ENCODE peak calls at places on chromosome 22, in four cellular contexts. One of them, this sample, is unnamed.

GRCh38 chr22:45604239-45604711 is 67.4 kb upstream of the ATXN10 start:
- DNase-seq in Right ventricle myocardium superior: no peak
- DNase-seq in hypothalamus: no peak
- DNase-seq in stromal cell of bone marrow: no peak
- DNase-seq in this sample: no peak

GRCh38 chr22:23249506-23250423 is 69.5 kb downstream of the BCR start:
- DNase-seq in Right ventricle myocardium superior: no peak
- DNase-seq in hypothalamus: no peak
- DNase-seq in stromal cell of bone marrow: no peak
- DNase-seq in this sample: peak; percentile 55

GRCh38 chr22:17443413-17444203 is 74.3 kb downstream of the CECR2 start:
- DNase-seq in Right ventricle myocardium superior: no peak
- DNase-seq in hypothalamus: no peak
- DNase-seq in stromal cell of bone marrow: no peak
- DNase-seq in this sample: no peak

GRCh38 chr22:38270091-38270972 is 2.5 kb downstream of the TMEM184B start:
- DNase-seq in Right ventricle myocardium superior: no peak
- DNase-seq in hypothalamus: no peak
- DNase-seq in stromal cell of bone marrow: no peak
- DNase-seq in this sample: no peak

GRCh38 chr22:45112136-45112879 is 51.4 kb upstream of the NUP50 start:
- DNase-seq in Right ventricle myocardium superior: no peak
- DNase-seq in hypothalamus: no peak
- DNase-seq in stromal cell of bone marrow: peak; percentile 61
- DNase-seq in this sample: no peak

GRCh38 chr22:22005945-22006595 is 23.5 kb upstream of the TOP3B start:
- DNase-seq in Right ventricle myocardium superior: no peak
- DNase-seq in hypothalamus: no peak
- DNase-seq in stromal cell of bone marrow: no peak
- DNase-seq in this sample: no peak

GRCh38 chr22:30301995-30302809 is 12.9 kb upstream of the CASTOR1 start:
- DNase-seq in Right ventricle myocardium superior: peak; percentile 70
- DNase-seq in hypothalamus: no peak
- DNase-seq in stromal cell of bone marrow: peak; percentile 69
- DNase-seq in this sample: no peak

GRCh38 chr22:35539910-35540599 is 576 bp upstream of the RASD2 start:
- DNase-seq in Right ventricle myocardium superior: peak; percentile 73
- DNase-seq in hypothalamus: peak; percentile 19
- DNase-seq in stromal cell of bone marrow: no peak
- DNase-seq in this sample: no peak

GRCh38 chr22:30386960-30387848 is at the start of gene RNF215:
- DNase-seq in Right ventricle myocardium superior: peak; percentile 90
- DNase-seq in hypothalamus: peak; percentile 60
- DNase-seq in stromal cell of bone marrow: peak; percentile 54
- DNase-seq in this sample: peak; percentile 75

GRCh38 chr22:43228863-43229262 is 41.9 kb upstream of the TTLL12 start:
- DNase-seq in Right ventricle myocardium superior: no peak
- DNase-seq in hypothalamus: no peak
- DNase-seq in stromal cell of bone marrow: no peak
- DNase-seq in this sample: no peak

GRCh38 chr22:36160499-36160942 is at the start of gene APOL3:
- DNase-seq in Right ventricle myocardium superior: peak; percentile 87
- DNase-seq in hypothalamus: no peak
- DNase-seq in stromal cell of bone marrow: peak; percentile 73
- DNase-seq in this sample: no peak

GRCh38 chr22:35839811-35840739 is 122.4 kb downstream of the APOL5 start:
- DNase-seq in Right ventricle myocardium superior: peak; percentile 87
- DNase-seq in hypothalamus: no peak
- DNase-seq in stromal cell of bone marrow: peak; percentile 95
- DNase-seq in this sample: peak; percentile 52

GRCh38 chr22:33050614-33051230 is 7.5 kb downstream of the SYN3 start:
- DNase-seq in Right ventricle myocardium superior: no peak
- DNase-seq in hypothalamus: no peak
- DNase-seq in stromal cell of bone marrow: no peak
- DNase-seq in this sample: no peak

GRCh38 chr22:38471237-38471636 is 3.3 kb downstream of the KDELR3 start:
- DNase-seq in Right ventricle myocardium superior: no peak
- DNase-seq in hypothalamus: no peak
- DNase-seq in stromal cell of bone marrow: no peak
- DNase-seq in this sample: no peak

GRCh38 chr22:44309137-44309536 is 3.6 kb downstream of the SHISAL1 start:
- DNase-seq in Right ventricle myocardium superior: peak; percentile 57
- DNase-seq in hypothalamus: no peak
- DNase-seq in stromal cell of bone marrow: peak; percentile 96
- DNase-seq in this sample: no peak

GRCh38 chr22:20738394-20739089 is 35.4 kb upstream of the SERPIND1 start:
- DNase-seq in Right ventricle myocardium superior: no peak
- DNase-seq in hypothalamus: no peak
- DNase-seq in stromal cell of bone marrow: no peak
- DNase-seq in this sample: no peak

GRCh38 chr22:49999063-49999900 is 13.3 kb downstream of the IL17REL start:
- DNase-seq in Right ventricle myocardium superior: peak; percentile 51
- DNase-seq in hypothalamus: no peak
- DNase-seq in stromal cell of bone marrow: no peak
- DNase-seq in this sample: no peak

GRCh38 chr22:21918466-21919185 is 34.0 kb downstream of the PPM1F start:
- DNase-seq in Right ventricle myocardium superior: no peak
- DNase-seq in hypothalamus: no peak
- DNase-seq in stromal cell of bone marrow: no peak
- DNase-seq in this sample: no peak

GRCh38 chr22:23909258-23909898 is 15.2 kb downstream of the MIF start:
- DNase-seq in Right ventricle myocardium superior: no peak
- DNase-seq in hypothalamus: no peak
- DNase-seq in stromal cell of bone marrow: no peak
- DNase-seq in this sample: no peak

GRCh38 chr22:22348127-22348814 is 103.7 kb downstream of the VPREB1 start:
- DNase-seq in Right ventricle myocardium superior: no peak
- DNase-seq in hypothalamus: no peak
- DNase-seq in stromal cell of bone marrow: no peak
- DNase-seq in this sample: peak; percentile 30

GRCh38 chr22:50183141-50183971 is 2.4 kb upstream of the TRABD start:
- DNase-seq in Right ventricle myocardium superior: no peak
- DNase-seq in hypothalamus: no peak
- DNase-seq in stromal cell of bone marrow: no peak
- DNase-seq in this sample: peak; percentile 68

GRCh38 chr22:50530280-50530856 is 556 bp upstream of the TYMP start:
- DNase-seq in Right ventricle myocardium superior: peak; percentile 93
- DNase-seq in hypothalamus: no peak
- DNase-seq in stromal cell of bone marrow: peak; percentile 62
- DNase-seq in this sample: no peak

GRCh38 chr22:35900483-35901168 is 128.0 kb downstream of the RBFOX2 start:
- DNase-seq in Right ventricle myocardium superior: no peak
- DNase-seq in hypothalamus: no peak
- DNase-seq in stromal cell of bone marrow: peak; percentile 47
- DNase-seq in this sample: no peak

GRCh38 chr22:48576333-48577013 is 1251.2 kb downstream of the BRD1 start:
- DNase-seq in Right ventricle myocardium superior: no peak
- DNase-seq in hypothalamus: peak; percentile 56
- DNase-seq in stromal cell of bone marrow: no peak
- DNase-seq in this sample: peak; percentile 49

GRCh38 chr22:17167486-17167885 is 8.4 kb upstream of the HDHD5 start:
- DNase-seq in Right ventricle myocardium superior: peak; percentile 85
- DNase-seq in hypothalamus: no peak
- DNase-seq in stromal cell of bone marrow: no peak
- DNase-seq in this sample: peak; percentile 22

GRCh38 chr22:29030618-29031235 is 30.9 kb downstream of the C22orf31 start:
- DNase-seq in Right ventricle myocardium superior: peak; percentile 74
- DNase-seq in hypothalamus: no peak
- DNase-seq in stromal cell of bone marrow: peak; percentile 30
- DNase-seq in this sample: peak; percentile 90

GRCh38 chr22:37337204-37337943 is 55.1 kb downstream of the CYTH4 start:
- DNase-seq in Right ventricle myocardium superior: no peak
- DNase-seq in hypothalamus: no peak
- DNase-seq in stromal cell of bone marrow: no peak
- DNase-seq in this sample: no peak

GRCh38 chr22:44191036-44191454 is 10.3 kb downstream of the PARVG start:
- DNase-seq in Right ventricle myocardium superior: no peak
- DNase-seq in hypothalamus: no peak
- DNase-seq in stromal cell of bone marrow: no peak
- DNase-seq in this sample: no peak

This sample was measured in posterior cingulate gyrus.